ENCODE peak calls at places on chromosomes 5 and 9, in five cellular contexts. O is omental fat pad, B is nephron progenitor cell, M is tibial nerve, N is AG04449. X is an unnamed sample.

GRCh38 chr5:167294861-167295685 is 996.4 kb upstream of the WWC1 start:
- DNase-seq in N (peak), O (no peak), B (no peak), M (no peak), X (peak)

GRCh38 chr9:89996717-89997116 is 391.9 kb downstream of the GADD45G start:
- DNase-seq in B (no peak), M (no peak), O (no peak), N (no peak), X (no peak)

GRCh38 chr9:104091708-104092107 is 2.4 kb upstream of the SMC2 start:
- DNase-seq in N (no peak), B (no peak), M (no peak), O (no peak), X (no peak)

GRCh38 chr9:81237565-81238231 is 451.6 kb downstream of the TLE1 start:
- DNase-seq in O (no peak), N (no peak), B (no peak), M (no peak), X (no peak)

GRCh38 chr9:136225748-136226679 is 19.6 kb downstream of the QSOX2 start:
- DNase-seq in M (no peak), N (no peak), B (peak), O (peak), X (no peak)

GRCh38 chr5:164203581-164204225 is 698.3 kb downstream of the MAT2B start:
- DNase-seq in N (no peak), B (no peak), M (no peak), O (no peak), X (no peak)

GRCh38 chr9:92534199-92535159 is 1.3 kb downstream of the ECM2 start:
- DNase-seq in B (no peak), O (no peak), M (no peak), N (no peak), X (no peak)

GRCh38 chr9:5073701-5074100 is 88.6 kb downstream of the JAK2 start:
- DNase-seq in B (no peak), O (no peak), M (no peak), N (no peak), X (no peak)

GRCh38 chr9:115775669-115776068 is 377.9 kb upstream of the PAPPA start:
- DNase-seq in N (no peak), M (no peak), B (no peak), O (no peak), X (no peak)

GRCh38 chr9:105950894-105951293 is 256.6 kb downstream of the TMEM38B start:
- DNase-seq in B (no peak), N (no peak), O (no peak), M (no peak), X (no peak)

GRCh38 chr5:154446183-154447073 is 631 bp downstream of the SAP30L start:
- DNase-seq in O (peak), B (peak), N (no peak), M (peak), X (no peak)

GRCh38 chr5:5419291-5420210 is 2.9 kb upstream of the ICE1 start:
- DNase-seq in O (no peak), N (peak), M (no peak), B (peak), X (no peak)

GRCh38 chr5:100780376-100780870 is 122.7 kb downstream of the ST8SIA4 start:
- DNase-seq in B (no peak), M (no peak), O (no peak), N (no peak), X (no peak)

GRCh38 chr5:124783794-124784193 is 37.4 kb upstream of the ZNF608 start:
- DNase-seq in B (no peak), M (no peak), O (no peak), N (no peak), X (peak)

GRCh38 chr5:179379321-179379890 is 34.1 kb upstream of the ADAMTS2 start:
- DNase-seq in B (no peak), M (no peak), N (no peak), O (no peak), X (no peak)

GRCh38 chr9:136927343-136928261 is 16.9 kb downstream of the FBXW5 start:
- DNase-seq in O (no peak), N (no peak), M (no peak), B (no peak), X (no peak)

DNA sequence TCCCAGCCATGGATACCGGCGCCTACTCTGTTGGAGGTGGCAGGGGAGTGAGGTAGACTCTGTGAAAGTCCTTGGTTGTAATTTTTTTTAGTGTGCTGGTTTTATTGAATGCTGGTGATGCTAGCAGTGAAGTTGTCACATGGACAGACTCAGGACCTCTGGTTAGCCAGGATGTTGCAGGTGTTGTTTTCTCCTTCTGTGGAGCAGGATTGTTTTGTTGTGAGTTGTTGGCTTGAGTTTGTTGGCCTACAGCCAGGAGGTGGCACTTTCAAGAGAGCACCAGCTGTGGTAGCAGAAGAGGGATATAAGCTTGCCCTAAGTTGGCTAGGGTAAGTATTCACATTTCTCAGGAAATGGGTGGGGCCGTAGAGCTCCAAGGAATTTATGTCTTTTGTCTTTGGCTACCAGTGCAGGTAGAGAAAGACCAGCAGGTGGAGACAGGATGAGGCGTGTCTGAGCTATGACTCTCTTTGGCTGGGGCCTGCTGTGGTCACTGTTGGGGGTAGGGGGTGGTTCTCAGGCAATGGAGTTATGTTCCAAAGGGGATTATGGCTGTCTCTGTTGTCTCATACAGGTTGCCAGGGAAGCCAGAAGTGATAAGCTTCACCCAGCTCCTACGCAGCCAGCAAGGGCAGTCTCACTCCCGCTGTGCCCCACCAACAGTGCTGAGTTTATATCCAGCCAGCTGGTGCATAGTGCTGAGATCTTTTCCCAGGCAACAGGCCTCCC is 248.7 kb downstream of the TAF11L14 start:
- DNase-seq in M (no peak), B (no peak), N (no peak), O (no peak), X (no peak)
- TF ChIP-seq CTCF in M (no peak), B (no peak), N (no peak), O (no peak), X (no peak)

DNA sequence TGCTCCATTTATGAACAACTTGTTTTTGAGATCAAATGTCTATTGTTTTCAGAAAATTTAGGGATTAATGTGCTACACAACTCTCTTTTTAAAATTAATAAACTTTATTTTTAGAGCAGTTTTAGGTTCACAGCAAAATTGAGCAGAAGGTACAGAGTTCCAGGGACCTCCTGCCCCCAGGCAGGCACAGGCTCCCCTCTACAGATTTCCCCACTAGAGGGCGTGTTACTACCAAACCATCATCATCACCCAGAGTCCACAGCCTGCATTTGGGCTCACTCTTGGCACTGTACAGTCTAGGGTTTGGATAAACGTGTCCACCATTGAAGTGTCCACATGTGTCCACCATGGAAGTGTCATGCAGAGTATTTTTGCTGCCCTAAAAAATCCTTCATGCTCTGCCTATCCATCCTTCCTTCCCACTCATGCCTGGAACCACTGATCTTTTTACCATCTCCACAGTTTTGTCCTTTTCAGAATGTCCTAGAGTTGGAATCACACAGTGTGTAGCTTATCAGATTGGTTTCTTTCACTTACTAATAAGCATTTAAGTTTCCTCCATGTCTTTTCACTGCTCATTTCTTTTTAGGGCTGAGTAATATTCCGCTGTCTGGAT is 61.7 kb downstream of the MRPL36 start:
- DNase-seq in O (no peak), M (no peak), N (no peak), B (peak), X (no peak)
- TF ChIP-seq CTCF in O (no peak), M (no peak), N (peak), B (peak), X (peak)

GRCh38 chr9:2593754-2594153 is 27.8 kb upstream of the VLDLR start:
- DNase-seq in M (no peak), O (no peak), N (no peak), B (no peak), X (no peak)

GRCh38 chr9:2599896-2600295 is 21.7 kb upstream of the VLDLR start:
- DNase-seq in M (no peak), O (no peak), N (no peak), B (no peak), X (no peak)

GRCh38 chr9:2596003-2596402 is 25.6 kb upstream of the VLDLR start:
- DNase-seq in O (no peak), B (no peak), N (no peak), M (no peak), X (no peak)

GRCh38 chr9:2600307-2600706 is 21.3 kb upstream of the VLDLR start:
- DNase-seq in N (no peak), B (no peak), M (no peak), O (no peak), X (no peak)

GRCh38 chr9:2597483-2597882 is 24.1 kb upstream of the VLDLR start:
- DNase-seq in N (no peak), B (no peak), O (no peak), M (no peak), X (no peak)
- TF ChIP-seq CTCF in N (no peak), B (no peak), O (no peak), M (no peak), X (no peak)

GRCh38 chr5:1105350-1106265 is 6.3 kb downstream of the SLC12A7 start:
- DNase-seq in M (no peak), B (no peak), N (no peak), O (no peak), X (no peak)

GRCh38 chr5:1108865-1109174 is 3.0 kb downstream of the SLC12A7 start:
- DNase-seq in B (no peak), O (no peak), N (no peak), M (no peak), X (no peak)

GRCh38 chr5:1108008-1108864 is 3.6 kb downstream of the SLC12A7 start:
- DNase-seq in M (no peak), B (no peak), O (no peak), N (no peak), X (no peak)

GRCh38 chr5:1106385-1107166 is 5.3 kb downstream of the SLC12A7 start:
- DNase-seq in O (no peak), B (no peak), M (no peak), N (no peak), X (no peak)

DNA sequence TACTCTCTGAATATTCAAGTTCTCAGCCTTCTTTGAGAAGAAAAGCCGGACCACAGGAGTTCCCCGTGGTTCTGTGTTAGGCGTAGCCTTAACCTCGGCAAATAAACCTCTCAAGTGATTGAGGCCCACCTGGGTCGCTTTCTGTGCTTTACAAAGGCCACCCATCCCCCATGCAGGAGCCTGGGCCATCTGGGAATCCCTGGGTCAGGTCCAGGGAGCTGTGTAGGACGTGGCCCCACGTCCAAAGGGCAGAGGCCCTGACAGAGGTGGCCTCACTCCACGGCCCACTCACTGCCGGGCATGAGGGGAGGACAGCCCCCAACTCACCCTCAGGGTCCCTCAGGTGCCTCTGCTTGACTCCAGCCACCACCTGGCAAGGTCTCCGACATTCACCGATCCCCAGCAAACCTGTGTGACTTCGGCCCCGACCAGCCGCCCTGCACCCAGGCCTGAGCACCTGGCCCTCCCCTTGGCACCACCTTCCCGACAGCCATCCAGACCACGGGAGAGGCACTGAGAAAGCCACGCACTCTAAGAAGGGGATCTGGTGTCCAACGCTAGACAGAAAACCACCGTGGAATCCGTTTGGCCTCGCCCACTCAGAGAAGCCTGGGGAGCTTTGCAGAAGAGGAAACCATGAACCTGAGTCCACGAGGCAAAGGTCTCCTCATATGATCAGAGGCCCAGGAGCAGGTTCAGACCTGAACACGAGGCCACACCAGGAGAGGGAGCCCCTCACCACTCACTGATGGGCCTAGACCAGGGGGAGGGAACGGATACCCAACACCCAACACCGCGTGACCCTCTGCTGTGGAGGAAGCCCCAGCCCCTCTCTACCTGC is 4.5 kb downstream of the SLC12A7 start:
- DNase-seq in N (no peak), O (no peak), M (no peak), B (no peak), X (no peak)
- TF ChIP-seq CTCF in N (no peak), O (no peak), M (no peak), B (no peak), X (no peak)

GRCh38 chr9:131081868-131082267 is 14.5 kb upstream of the AIF1L start:
- DNase-seq in B (no peak), M (no peak), N (no peak), O (no peak), X (no peak)

GRCh38 chr9:131080589-131080988 is 15.7 kb upstream of the AIF1L start:
- DNase-seq in M (no peak), B (no peak), O (no peak), N (no peak), X (no peak)

GRCh38 chr9:131084661-131085369 is 11.5 kb upstream of the AIF1L start:
- DNase-seq in B (no peak), O (no peak), N (no peak), M (no peak), X (no peak)

GRCh38 chr9:131085370-131086122 is 10.8 kb upstream of the AIF1L start:
- DNase-seq in M (no peak), N (no peak), O (no peak), B (no peak), X (no peak)

GRCh38 chr9:131082774-131083512 is 13.4 kb upstream of the AIF1L start:
- DNase-seq in M (no peak), N (no peak), B (no peak), O (no peak), X (no peak)
- TF ChIP-seq CTCF in M (no peak), N (no peak), B (no peak), O (no peak), X (no peak)

GRCh38 chr5:112787896-112788295 is 50.2 kb downstream of the APC start:
- DNase-seq in M (no peak), N (no peak), B (no peak), O (no peak), X (no peak)

GRCh38 chr5:112779531-112779930 is 41.8 kb downstream of the APC start:
- DNase-seq in O (no peak), B (no peak), N (peak), M (no peak), X (peak)

GRCh38 chr5:112787261-112787660 is 49.6 kb downstream of the APC start:
- DNase-seq in O (no peak), N (peak), B (no peak), M (no peak), X (no peak)

GRCh38 chr5:112784726-112785125 is 47.0 kb downstream of the APC start:
- DNase-seq in B (no peak), M (no peak), N (no peak), O (no peak), X (no peak)
- TF ChIP-seq CTCF in B (no peak), M (no peak), N (no peak), O (no peak), X (no peak)

GRCh38 chr5:79011219-79011836 is 26.2 kb upstream of the ARSB start:
- DNase-seq in N (peak), B (no peak), O (no peak), M (no peak), X (no peak)
- TF ChIP-seq CTCF in N (peak), B (no peak), O (no peak), M (no peak), X (no peak)

DNA sequence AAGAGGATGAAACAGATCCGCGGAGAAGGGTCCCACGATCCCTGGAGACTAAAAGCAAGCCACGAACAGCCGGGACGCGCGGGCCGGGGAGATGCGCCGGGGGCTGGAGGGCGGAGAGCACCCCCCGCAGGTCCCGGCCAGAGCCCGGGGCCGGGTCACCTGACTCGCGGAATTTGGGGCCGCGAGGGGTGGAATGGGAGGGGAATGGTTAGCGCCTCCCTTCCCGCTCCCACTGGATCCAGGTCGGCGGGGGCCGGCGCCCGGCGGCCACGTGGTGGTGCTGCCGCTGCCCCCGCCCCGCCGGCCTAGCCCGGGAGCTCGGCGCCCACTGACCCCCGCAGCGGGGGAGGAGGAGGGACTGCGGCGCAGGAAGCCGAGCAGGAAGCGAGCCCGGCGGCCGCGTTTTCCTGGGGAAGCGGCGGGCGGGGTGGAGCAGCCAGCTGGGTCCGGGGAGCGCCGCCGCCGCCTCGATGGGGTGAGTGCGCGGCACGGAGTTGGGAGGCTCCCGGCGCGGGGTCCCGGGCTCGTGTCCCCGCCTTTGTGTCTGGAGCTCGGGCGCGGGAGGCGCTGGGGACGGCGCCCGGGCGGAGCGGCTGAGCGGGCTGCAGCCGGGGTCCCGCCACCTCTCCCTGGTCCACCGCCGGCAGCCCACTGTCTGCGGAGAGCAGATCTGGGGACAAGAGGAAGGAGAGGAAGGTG is at the start of gene RAI14:
- DNase-seq in N (no peak), O (peak), M (peak), B (peak), X (peak)
- TF ChIP-seq CTCF in N (no peak), O (no peak), M (no peak), B (no peak), X (no peak)

DNA sequence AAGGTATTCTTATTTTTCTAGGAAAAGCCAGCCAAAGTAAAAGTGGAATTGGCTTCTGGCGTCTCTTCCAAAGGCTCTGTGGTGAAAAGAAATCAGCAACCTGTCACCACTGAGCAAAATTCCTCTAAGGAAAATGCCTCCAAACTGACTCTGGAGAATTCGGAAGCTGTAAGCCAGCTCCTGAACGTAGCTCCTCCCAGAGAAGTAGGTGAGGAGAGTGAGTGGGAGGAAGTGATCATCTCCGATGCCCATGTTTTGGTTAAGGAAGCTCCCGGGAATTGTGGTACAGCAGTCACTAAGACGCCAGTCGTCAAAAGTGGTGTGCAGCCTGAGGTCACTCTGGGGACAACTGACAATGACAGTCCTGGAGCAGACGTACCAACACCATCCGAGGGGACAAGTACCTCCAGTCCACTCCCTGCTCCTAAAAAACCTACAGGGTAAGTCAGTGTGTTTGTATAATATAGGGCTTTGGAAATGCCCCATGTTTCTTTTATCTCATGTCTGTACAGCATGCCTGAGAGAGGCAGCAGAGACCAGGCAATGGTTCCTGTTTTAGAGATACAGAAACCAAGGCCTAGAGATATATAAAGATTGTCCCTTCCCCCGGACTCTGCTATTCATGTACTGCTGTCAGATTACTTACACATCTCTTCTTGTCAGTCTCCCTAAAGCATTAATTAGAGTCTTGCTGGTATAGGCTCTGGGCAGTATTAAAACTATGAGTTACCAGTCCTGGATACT is 23.9 kb downstream of the HMGXB3 start:
- DNase-seq in O (no peak), N (no peak), M (no peak), B (no peak), X (no peak)
- TF ChIP-seq CTCF in O (no peak), N (no peak), M (no peak), B (no peak), X (no peak)

X was measured in AG09319.